ENCODE peak calls at places on chromosomes 11 and 22, in nine cellular contexts. One of them, this sample, is unnamed.

GRCh38 chr11:93686226-93686625 is 24.7 kb downstream of the CEP295 start:
- DNase-seq in spleen: no peak
- DNase-seq in astrocyte of the spinal cord: no peak
- DNase-seq in astrocyte: no peak
- DNase-seq in GM12865: no peak
- DNase-seq in osteoblast: no peak
- DNase-seq in thyroid gland: no peak
- DNase-seq in brain microvascular endothelial cell: no peak
- DNase-seq in HFF-Myc: no peak
- DNase-seq in this sample: no peak

GRCh38 chr11:46658259-46658658 is 40.9 kb downstream of the ATG13 start:
- DNase-seq in brain microvascular endothelial cell: peak
- DNase-seq in GM12865: no peak
- DNase-seq in astrocyte: peak
- DNase-seq in HFF-Myc: no peak
- DNase-seq in osteoblast: peak
- DNase-seq in spleen: no peak
- DNase-seq in astrocyte of the spinal cord: peak
- DNase-seq in thyroid gland: peak
- DNase-seq in this sample: peak

GRCh38 chr11:73173755-73174494 is 31.8 kb upstream of the FCHSD2 start:
- DNase-seq in GM12865: peak
- DNase-seq in HFF-Myc: no peak
- DNase-seq in spleen: peak
- DNase-seq in osteoblast: no peak
- DNase-seq in astrocyte of the spinal cord: no peak
- DNase-seq in astrocyte: no peak
- DNase-seq in thyroid gland: no peak
- DNase-seq in brain microvascular endothelial cell: no peak
- DNase-seq in this sample: no peak

GRCh38 chr11:58774164-58774593 is 42.4 kb upstream of the GLYAT start:
- DNase-seq in GM12865: no peak
- DNase-seq in thyroid gland: no peak
- DNase-seq in brain microvascular endothelial cell: no peak
- DNase-seq in HFF-Myc: no peak
- DNase-seq in spleen: no peak
- DNase-seq in astrocyte of the spinal cord: no peak
- DNase-seq in astrocyte: no peak
- DNase-seq in osteoblast: no peak
- DNase-seq in this sample: no peak

GRCh38 chr22:49513358-49513851 is 314.3 kb downstream of the BRD1 start:
- DNase-seq in GM12865: no peak
- DNase-seq in thyroid gland: no peak
- DNase-seq in astrocyte of the spinal cord: no peak
- DNase-seq in brain microvascular endothelial cell: no peak
- DNase-seq in spleen: no peak
- DNase-seq in astrocyte: no peak
- DNase-seq in HFF-Myc: no peak
- DNase-seq in osteoblast: no peak
- DNase-seq in this sample: no peak

GRCh38 chr22:23393721-23394320 is 186.3 kb downstream of the IGLL1 start:
- DNase-seq in astrocyte: no peak
- DNase-seq in spleen: peak
- DNase-seq in thyroid gland: no peak
- DNase-seq in astrocyte of the spinal cord: no peak
- DNase-seq in GM12865: no peak
- DNase-seq in HFF-Myc: no peak
- DNase-seq in brain microvascular endothelial cell: no peak
- DNase-seq in osteoblast: peak
- DNase-seq in this sample: no peak

GRCh38 chr11:6489338-6489737 is 7.7 kb upstream of the DNHD1 start:
- DNase-seq in brain microvascular endothelial cell: no peak
- DNase-seq in osteoblast: no peak
- DNase-seq in astrocyte of the spinal cord: no peak
- DNase-seq in GM12865: no peak
- DNase-seq in spleen: no peak
- DNase-seq in HFF-Myc: no peak
- DNase-seq in astrocyte: no peak
- DNase-seq in thyroid gland: no peak
- DNase-seq in this sample: no peak

GRCh38 chr11:35658028-35658948 is 4.3 kb upstream of the TRIM44 start:
- DNase-seq in astrocyte: no peak
- DNase-seq in spleen: no peak
- DNase-seq in astrocyte of the spinal cord: peak
- DNase-seq in GM12865: no peak
- DNase-seq in thyroid gland: no peak
- DNase-seq in osteoblast: peak
- DNase-seq in HFF-Myc: no peak
- DNase-seq in brain microvascular endothelial cell: no peak
- DNase-seq in this sample: no peak

GRCh38 chr11:2691991-2692841 is 7.6 kb downstream of the KCNQ1OT1 start:
- DNase-seq in GM12865: peak
- DNase-seq in osteoblast: peak
- DNase-seq in HFF-Myc: no peak
- DNase-seq in thyroid gland: peak
- DNase-seq in brain microvascular endothelial cell: no peak
- DNase-seq in astrocyte: no peak
- DNase-seq in spleen: peak
- DNase-seq in astrocyte of the spinal cord: no peak
- DNase-seq in this sample: no peak
- TF ChIP-seq CTCF in GM12865: peak
- TF ChIP-seq CTCF in osteoblast: no peak
- TF ChIP-seq CTCF in HFF-Myc: peak
- TF ChIP-seq CTCF in thyroid gland: peak
- TF ChIP-seq CTCF in brain microvascular endothelial cell: peak
- TF ChIP-seq CTCF in astrocyte: no peak
- TF ChIP-seq CTCF in spleen: no peak
- TF ChIP-seq CTCF in astrocyte of the spinal cord: peak
- TF ChIP-seq CTCF in this sample: peak

GRCh38 chr11:128948583-128948982 is 5.9 kb upstream of the TP53AIP1 start:
- DNase-seq in spleen: no peak
- DNase-seq in astrocyte of the spinal cord: no peak
- DNase-seq in GM12865: no peak
- DNase-seq in brain microvascular endothelial cell: no peak
- DNase-seq in astrocyte: no peak
- DNase-seq in HFF-Myc: no peak
- DNase-seq in osteoblast: no peak
- DNase-seq in thyroid gland: no peak
- DNase-seq in this sample: no peak
- TF ChIP-seq CTCF in spleen: no peak
- TF ChIP-seq CTCF in astrocyte of the spinal cord: peak
- TF ChIP-seq CTCF in GM12865: peak
- TF ChIP-seq CTCF in brain microvascular endothelial cell: peak
- TF ChIP-seq CTCF in astrocyte: no peak
- TF ChIP-seq CTCF in HFF-Myc: peak
- TF ChIP-seq CTCF in osteoblast: no peak
- TF ChIP-seq CTCF in thyroid gland: no peak
- TF ChIP-seq CTCF in this sample: no peak

DNA sequence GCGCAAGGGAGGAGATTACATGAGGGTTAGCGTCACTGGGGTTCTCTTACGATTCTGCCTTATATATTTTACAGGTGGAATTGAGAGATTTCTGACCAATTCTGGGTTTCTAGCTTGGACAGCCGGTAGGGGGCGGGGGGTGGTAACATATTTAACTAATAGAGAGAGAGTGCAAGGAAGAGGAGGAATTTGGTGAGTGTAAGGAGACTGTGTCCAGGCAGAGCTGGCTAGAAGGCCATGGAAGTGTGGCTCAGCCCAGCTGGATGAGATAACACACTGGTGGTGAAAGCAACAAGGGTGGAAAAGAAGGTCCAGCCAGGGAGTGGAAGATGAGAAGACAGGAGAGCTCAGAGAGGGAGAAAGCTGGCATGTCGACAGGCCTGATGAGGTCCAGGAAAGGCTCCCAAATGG is 56.5 kb downstream of the ST3GAL4 start:
- DNase-seq in spleen: peak
- DNase-seq in brain microvascular endothelial cell: no peak
- DNase-seq in thyroid gland: no peak
- DNase-seq in HFF-Myc: no peak
- DNase-seq in astrocyte: no peak
- DNase-seq in osteoblast: peak
- DNase-seq in astrocyte of the spinal cord: no peak
- DNase-seq in GM12865: no peak
- DNase-seq in this sample: no peak
- TF ChIP-seq CTCF in spleen: no peak
- TF ChIP-seq CTCF in brain microvascular endothelial cell: peak
- TF ChIP-seq CTCF in thyroid gland: no peak
- TF ChIP-seq CTCF in HFF-Myc: peak
- TF ChIP-seq CTCF in astrocyte: no peak
- TF ChIP-seq CTCF in osteoblast: peak
- TF ChIP-seq CTCF in astrocyte of the spinal cord: peak
- TF ChIP-seq CTCF in GM12865: no peak
- TF ChIP-seq CTCF in this sample: peak

GRCh38 chr11:116051494-116051893 is 547.3 kb upstream of the CADM1 start:
- DNase-seq in thyroid gland: no peak
- DNase-seq in brain microvascular endothelial cell: no peak
- DNase-seq in spleen: no peak
- DNase-seq in GM12865: no peak
- DNase-seq in astrocyte of the spinal cord: no peak
- DNase-seq in HFF-Myc: no peak
- DNase-seq in astrocyte: no peak
- DNase-seq in osteoblast: no peak
- DNase-seq in this sample: no peak

GRCh38 chr11:116055064-116055463 is 550.8 kb upstream of the CADM1 start:
- DNase-seq in HFF-Myc: no peak
- DNase-seq in astrocyte of the spinal cord: no peak
- DNase-seq in spleen: no peak
- DNase-seq in thyroid gland: no peak
- DNase-seq in brain microvascular endothelial cell: no peak
- DNase-seq in astrocyte: no peak
- DNase-seq in GM12865: no peak
- DNase-seq in osteoblast: no peak
- DNase-seq in this sample: no peak

GRCh38 chr11:116053538-116053919 is 549.3 kb upstream of the CADM1 start:
- DNase-seq in astrocyte of the spinal cord: no peak
- DNase-seq in brain microvascular endothelial cell: no peak
- DNase-seq in HFF-Myc: no peak
- DNase-seq in thyroid gland: no peak
- DNase-seq in osteoblast: no peak
- DNase-seq in astrocyte: no peak
- DNase-seq in spleen: no peak
- DNase-seq in GM12865: no peak
- DNase-seq in this sample: no peak

GRCh38 chr11:116052603-116053537 is 548.7 kb upstream of the CADM1 start:
- DNase-seq in astrocyte of the spinal cord: no peak
- DNase-seq in brain microvascular endothelial cell: no peak
- DNase-seq in GM12865: no peak
- DNase-seq in thyroid gland: no peak
- DNase-seq in spleen: no peak
- DNase-seq in HFF-Myc: no peak
- DNase-seq in astrocyte: no peak
- DNase-seq in osteoblast: no peak
- DNase-seq in this sample: no peak
- TF ChIP-seq CTCF in astrocyte of the spinal cord: no peak
- TF ChIP-seq CTCF in brain microvascular endothelial cell: no peak
- TF ChIP-seq CTCF in GM12865: no peak
- TF ChIP-seq CTCF in thyroid gland: no peak
- TF ChIP-seq CTCF in spleen: no peak
- TF ChIP-seq CTCF in HFF-Myc: no peak
- TF ChIP-seq CTCF in astrocyte: no peak
- TF ChIP-seq CTCF in osteoblast: no peak
- TF ChIP-seq CTCF in this sample: no peak